ENCODE peak calls at places on chromosomes 4 and X, in ten cellular contexts. H is NCI-H1417; J is BJ; X is heart left ventricle; D is foreskin fibroblast; P is right lobe of liver; N is dermis blood vessel endothelial cell; I is NCI-H1092; L is KBM-7; G is activated CD4-positive, alpha-beta T cell treated with anti-CD3 and anti-CD28 coated beads, Interleukin-2, amount 10 ng/mL, durations not matched to agents 7 days and 5 days. B is an unnamed sample.

GRCh38 chr4:86948276-86948675 is 13.5 kb downstream of the AFF1 start:
- DNase-seq in H (no peak), J (no peak), X (no peak), D (no peak), P (no peak), N (peak), I (no peak), L (no peak), G (no peak), B (no peak)

GRCh38 chr4:8144359-8144758 is 14.3 kb downstream of the ABLIM2 start:
- DNase-seq in H (peak), J (no peak), X (no peak), D (no peak), P (no peak), N (no peak), I (peak), L (no peak), G (no peak), B (no peak)

GRCh38 chr4:30295652-30296051 is 424.5 kb upstream of the PCDH7 start:
- DNase-seq in H (no peak), J (no peak), X (no peak), D (no peak), P (no peak), N (no peak), I (no peak), L (no peak), G (no peak), B (no peak)

GRCh38 chrX:138756234-138756633 is 44.7 kb upstream of the FGF13 start:
- DNase-seq in H (no peak), J (no peak), X (peak), D (no peak), P (no peak), N (no peak), I (no peak), L (no peak), G (no peak), B (peak)

GRCh38 chrX:111244238-111244750 is 26.0 kb downstream of the CAPN6 start:
- DNase-seq in H (peak), J (no peak), X (no peak), D (peak), P (no peak), N (peak), I (peak), L (peak), G (no peak), B (no peak)

GRCh38 chrX:132483951-132484350 is 4.9 kb downstream of the MBNL3 start:
- DNase-seq in H (peak), J (no peak), X (no peak), D (no peak), P (no peak), N (no peak), I (no peak), L (no peak), G (no peak), B (no peak)

GRCh38 chr4:139142097-139142496 is 34.9 kb downstream of the ELF2 start:
- DNase-seq in H (no peak), J (no peak), X (no peak), D (no peak), P (no peak), N (no peak), I (no peak), L (peak), G (no peak), B (no peak)

GRCh38 chr4:87505862-87506261 is 23.3 kb downstream of the SPARCL1 start:
- DNase-seq in H (no peak), J (no peak), X (no peak), D (no peak), P (no peak), N (no peak), I (no peak), L (no peak), G (no peak), B (no peak)

GRCh38 chr4:85772470-85772869 is 297.5 kb downstream of the ARHGAP24 start:
- DNase-seq in H (no peak), J (no peak), X (no peak), D (no peak), P (no peak), N (no peak), I (no peak), L (no peak), G (no peak), B (no peak)

GRCh38 chr4:152380919-152381318 is 155.0 kb downstream of the FBXW7 start:
- DNase-seq in H (no peak), J (no peak), X (no peak), D (no peak), P (no peak), N (no peak), I (no peak), L (no peak), G (no peak), B (no peak)

GRCh38 chrX:154751121-154751668 is 318 bp upstream of the GAB3 start:
- DNase-seq in H (peak), J (no peak), X (no peak), D (no peak), P (peak), N (peak), I (no peak), L (peak), G (no peak), B (no peak)

GRCh38 chr4:71125137-71125536 is 131.7 kb downstream of the DCK start:
- DNase-seq in H (no peak), J (no peak), X (no peak), D (no peak), P (no peak), N (no peak), I (no peak), L (no peak), G (no peak), B (no peak)

GRCh38 chrX:74009041-74009440 is 294.9 kb upstream of the ZCCHC13 start:
- DNase-seq in H (no peak), J (no peak), X (no peak), D (no peak), P (no peak), N (no peak), I (no peak), L (no peak), G (no peak), B (no peak)

GRCh38 chr4:28562913-28563312 is 1702.3 kb downstream of the STIM2 start:
- DNase-seq in H (peak), J (no peak), X (no peak), D (no peak), P (no peak), N (no peak), I (no peak), L (no peak), G (no peak), B (no peak)

GRCh38 chrX:49071877-49072711 is 1.7 kb downstream of the PRAF2 start:
- DNase-seq in H (no peak), J (peak), X (peak), D (peak), P (peak), N (peak), I (no peak), L (no peak), G (no peak), B (peak)

GRCh38 chrX:120769576-120770341 is 105.9 kb downstream of the CT47B1 start:
- DNase-seq in H (peak), J (peak), X (no peak), D (peak), P (no peak), N (peak), I (peak), L (peak), G (peak), B (no peak)

GRCh38 chr4:77473509-77473908 is 132.1 kb upstream of the CXCL13 start:
- DNase-seq in H (peak), J (no peak), X (no peak), D (no peak), P (no peak), N (peak), I (no peak), L (peak), G (no peak), B (no peak)

GRCh38 chr4:139922625-139923024 is 231.4 kb downstream of the MAML3 start:
- DNase-seq in H (peak), J (no peak), X (peak), D (no peak), P (peak), N (peak), I (peak), L (no peak), G (no peak), B (no peak)

GRCh38 chrX:10854594-10854993 is 234.2 kb upstream of the MID1 start:
- DNase-seq in H (no peak), J (no peak), X (no peak), D (no peak), P (no peak), N (no peak), I (no peak), L (no peak), G (no peak), B (no peak)

GRCh38 chr4:97003715-97004114 is 1139.6 kb downstream of the STPG2 start:
- DNase-seq in H (no peak), J (no peak), X (no peak), D (no peak), P (no peak), N (no peak), I (no peak), L (no peak), G (no peak), B (no peak)

GRCh38 chr4:159010563-159011260 is 92.2 kb upstream of the RAPGEF2 start:
- DNase-seq in H (peak), J (peak), X (peak), D (peak), P (peak), N (peak), I (peak), L (no peak), G (no peak), B (peak)